ENCODE peak calls at places on chromosomes 5 and 9, in four cellular contexts. One of them, this sample, is unnamed.

GRCh38 chr5:153783278-153783677 is 255.4 kb downstream of the FAM114A2 start:
- DNase-seq in K562: no peak
- DNase-seq in A549: no peak
- DNase-seq in WTC11: no peak
- DNase-seq in this sample: no peak

GRCh38 chr5:132057498-132058255 is 2.8 kb upstream of the IL3 start:
- DNase-seq in A549: no peak
- DNase-seq in WTC11: no peak
- DNase-seq in K562: no peak
- DNase-seq in this sample: no peak

GRCh38 chr9:130150779-130151381 is 21.3 kb upstream of the NCS1 start:
- DNase-seq in K562: no peak
- DNase-seq in WTC11: no peak
- DNase-seq in A549: peak
- DNase-seq in this sample: peak

GRCh38 chr5:32020271-32020670 is 153.8 kb downstream of the GOLPH3 start:
- DNase-seq in K562: no peak
- DNase-seq in WTC11: no peak
- DNase-seq in A549: no peak
- DNase-seq in this sample: no peak

GRCh38 chr9:131117111-131117761 is 8.2 kb upstream of the NUP214 start:
- DNase-seq in WTC11: no peak
- DNase-seq in K562: peak
- DNase-seq in A549: no peak
- DNase-seq in this sample: no peak

GRCh38 chr5:170941788-170942187 is 80.0 kb downstream of the RANBP17 start:
- DNase-seq in WTC11: peak
- DNase-seq in K562: no peak
- DNase-seq in A549: no peak
- DNase-seq in this sample: no peak

GRCh38 chr5:161064800-161065199 is 212.8 kb upstream of the ATP10B start:
- DNase-seq in WTC11: no peak
- DNase-seq in K562: no peak
- DNase-seq in A549: no peak
- DNase-seq in this sample: no peak

GRCh38 chr5:38796000-38796738 is 49.6 kb upstream of the OSMR start:
- DNase-seq in K562: no peak
- DNase-seq in A549: no peak
- DNase-seq in WTC11: no peak
- DNase-seq in this sample: peak

GRCh38 chr5:150342583-150342982 is 14.9 kb upstream of the TCOF1 start:
- DNase-seq in K562: no peak
- DNase-seq in A549: no peak
- DNase-seq in WTC11: no peak
- DNase-seq in this sample: no peak

GRCh38 chr9:121731090-121731489 is 79.7 kb downstream of the DAB2IP start:
- DNase-seq in A549: no peak
- DNase-seq in WTC11: no peak
- DNase-seq in K562: no peak
- DNase-seq in this sample: no peak

GRCh38 chr5:74198156-74198555 is 442.4 kb downstream of the ENC1 start:
- DNase-seq in WTC11: no peak
- DNase-seq in A549: no peak
- DNase-seq in K562: no peak
- DNase-seq in this sample: no peak

GRCh38 chr5:28947865-28948264 is 1909.5 kb upstream of the CDH9 start:
- DNase-seq in K562: no peak
- DNase-seq in A549: no peak
- DNase-seq in WTC11: no peak
- DNase-seq in this sample: no peak

GRCh38 chr5:143080407-143080806 is 310.2 kb downstream of the ARHGAP26 start:
- DNase-seq in A549: no peak
- DNase-seq in WTC11: no peak
- DNase-seq in K562: no peak
- DNase-seq in this sample: no peak

GRCh38 chr5:164358531-164359259 is 853.3 kb downstream of the MAT2B start:
- DNase-seq in K562: peak
- DNase-seq in WTC11: no peak
- DNase-seq in A549: no peak
- DNase-seq in this sample: peak

GRCh38 chr9:16039988-16040761 is 487.3 kb downstream of the CCDC171 start:
- DNase-seq in WTC11: peak
- DNase-seq in K562: no peak
- DNase-seq in A549: peak
- DNase-seq in this sample: peak

GRCh38 chr5:126449751-126450271 is 26.6 kb downstream of the GRAMD2B start:
- DNase-seq in WTC11: no peak
- DNase-seq in A549: no peak
- DNase-seq in K562: no peak
- DNase-seq in this sample: peak
- TF ChIP-seq USF2 in WTC11: no peak
- TF ChIP-seq USF2 in A549: no peak
- TF ChIP-seq USF2 in K562: no peak
- TF ChIP-seq USF2 in this sample: no peak

GRCh38 chr5:56319281-56320242 is 86.4 kb upstream of the ANKRD55 start:
- DNase-seq in K562: no peak
- DNase-seq in A549: no peak
- DNase-seq in WTC11: no peak
- DNase-seq in this sample: peak
- TF ChIP-seq USF2 in K562: no peak
- TF ChIP-seq USF2 in A549: no peak
- TF ChIP-seq USF2 in WTC11: no peak
- TF ChIP-seq USF2 in this sample: no peak

GRCh38 chr9:32502459-32502858 is 23.5 kb downstream of the RIGI start:
- DNase-seq in K562: no peak
- DNase-seq in WTC11: no peak
- DNase-seq in A549: peak
- DNase-seq in this sample: peak
- TF ChIP-seq USF2 in K562: no peak
- TF ChIP-seq USF2 in WTC11: no peak
- TF ChIP-seq USF2 in A549: no peak
- TF ChIP-seq USF2 in this sample: no peak

GRCh38 chr9:106930477-106930876 is 67.5 kb downstream of the ZNF462 start:
- DNase-seq in WTC11: no peak
- DNase-seq in A549: no peak
- DNase-seq in K562: no peak
- DNase-seq in this sample: no peak
- TF ChIP-seq USF2 in WTC11: no peak
- TF ChIP-seq USF2 in A549: no peak
- TF ChIP-seq USF2 in K562: no peak
- TF ChIP-seq USF2 in this sample: no peak

GRCh38 chr5:35026280-35026840 is 21.4 kb downstream of the AGXT2 start:
- DNase-seq in WTC11: no peak
- DNase-seq in K562: no peak
- DNase-seq in A549: no peak
- DNase-seq in this sample: no peak

GRCh38 chr5:35031276-35031675 is 16.5 kb downstream of the AGXT2 start:
- DNase-seq in A549: no peak
- DNase-seq in K562: no peak
- DNase-seq in WTC11: no peak
- DNase-seq in this sample: peak

GRCh38 chr5:35026941-35027340 is 20.8 kb downstream of the AGXT2 start:
- DNase-seq in WTC11: no peak
- DNase-seq in A549: no peak
- DNase-seq in K562: no peak
- DNase-seq in this sample: no peak

GRCh38 chr5:35029333-35029732 is 18.4 kb downstream of the AGXT2 start:
- DNase-seq in K562: no peak
- DNase-seq in WTC11: no peak
- DNase-seq in A549: no peak
- DNase-seq in this sample: peak

DNA sequence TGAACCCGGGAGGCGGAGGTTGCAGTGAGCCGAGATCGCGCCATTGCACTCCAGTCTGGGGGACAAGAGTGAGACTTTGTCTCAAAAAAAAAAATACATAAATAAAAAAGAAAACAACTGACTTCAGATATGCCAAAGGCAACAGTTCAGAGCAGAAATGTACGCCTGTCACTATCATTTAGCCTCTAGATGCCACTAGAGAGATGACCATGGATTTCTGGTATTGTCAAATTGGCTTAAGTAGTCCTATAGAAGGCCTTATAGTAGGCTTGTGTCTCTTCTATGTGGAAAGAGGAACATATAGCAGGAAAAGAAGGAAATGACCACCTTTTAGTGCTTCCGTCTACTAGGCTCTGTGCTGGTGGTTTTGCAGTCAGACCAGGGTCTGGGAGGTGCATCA is 17.3 kb downstream of the AGXT2 start:
- DNase-seq in K562: no peak
- DNase-seq in WTC11: no peak
- DNase-seq in A549: peak
- DNase-seq in this sample: no peak
- TF ChIP-seq USF2 in K562: no peak
- TF ChIP-seq USF2 in WTC11: no peak
- TF ChIP-seq USF2 in A549: no peak
- TF ChIP-seq USF2 in this sample: no peak